ENCODE peak calls at places on chromosomes 16 and 17, in six cellular contexts. J, K, U, L, X and W are unnamed samples.

GRCh38 chr17:77468897-77469296 is 328.1 kb downstream of the SEC14L1 start:
- DNase-seq in L (no peak), X (no peak), K (no peak), U (no peak), J (no peak), W (no peak)

GRCh38 chr16:24729967-24730815 is 740 bp downstream of the TNRC6A start:
- DNase-seq in X (no peak), L (no peak), J (no peak), U (peak), K (no peak), W (peak)

GRCh38 chr17:49180303-49180702 is 30.1 kb downstream of the GNGT2 start:
- DNase-seq in L (no peak), U (peak), J (peak), X (peak), K (peak), W (peak)

GRCh38 chr16:5412721-5413120 is 315.1 kb upstream of the EEF2KMT start:
- DNase-seq in J (no peak), X (no peak), L (no peak), K (no peak), U (peak), W (no peak)

GRCh38 chr17:46139365-46140210 is 53.6 kb downstream of the KANSL1 start:
- DNase-seq in L (no peak), U (no peak), X (no peak), J (no peak), K (no peak), W (no peak)

GRCh38 chr17:77848257-77848656 is 110.2 kb upstream of the TNRC6C start:
- DNase-seq in L (no peak), U (no peak), X (no peak), K (no peak), J (no peak), W (no peak)

GRCh38 chr17:83054518-83055125 is 24.8 kb upstream of the METRNL start:
- DNase-seq in L (no peak), X (no peak), K (no peak), U (no peak), J (no peak), W (no peak)

GRCh38 chr17:145671-146541 is 8.5 kb downstream of the SCGB1C2 start:
- DNase-seq in L (no peak), K (no peak), U (no peak), X (no peak), J (no peak), W (no peak)

GRCh38 chr17:68391561-68392268 is 65.6 kb downstream of the WIPI1 start:
- DNase-seq in J (peak), X (no peak), U (no peak), L (no peak), K (no peak), W (no peak)

GRCh38 chr16:72858611-72859493 is 189.1 kb downstream of the ZFHX3 start:
- DNase-seq in K (no peak), U (peak), X (no peak), L (no peak), J (no peak), W (no peak)

GRCh38 chr16:75380870-75381269 is 52.4 kb downstream of the CFDP1 start:
- DNase-seq in U (no peak), K (no peak), J (no peak), X (no peak), L (no peak), W (no peak)

GRCh38 chr16:57600048-57600835 is 28.2 kb upstream of the ADGRG1 start:
- DNase-seq in J (peak), U (peak), X (peak), L (peak), K (no peak), W (peak)

GRCh38 chr17:39152134-39152884 is 872 bp upstream of the PLXDC1 start:
- DNase-seq in J (no peak), K (no peak), L (no peak), X (peak), U (peak), W (peak)

GRCh38 chr17:49217651-49218413 is 7.3 kb downstream of the ABI3 start:
- DNase-seq in X (no peak), K (peak), L (no peak), U (peak), J (no peak), W (no peak)

GRCh38 chr17:60231234-60231633 is 81.5 kb downstream of the CA4 start:
- DNase-seq in L (no peak), J (peak), K (no peak), U (peak), X (peak), W (peak)

GRCh38 chr16:59697236-59697635 is 963.1 kb upstream of the GOT2 start:
- DNase-seq in X (no peak), J (no peak), K (no peak), U (no peak), L (no peak), W (no peak)

GRCh38 chr16:27427538-27427937 is 25.6 kb downstream of the IL21R start:
- DNase-seq in U (no peak), K (no peak), X (no peak), L (no peak), J (no peak), W (no peak)

GRCh38 chr16:14043278-14043677 is 27.8 kb upstream of the MRTFB start:
- DNase-seq in J (no peak), X (no peak), K (no peak), L (no peak), U (no peak), W (no peak)

GRCh38 chr17:79174193-79174765 is 99.7 kb downstream of the ENGASE start:
- DNase-seq in J (no peak), X (no peak), K (no peak), L (no peak), U (no peak), W (no peak)

GRCh38 chr17:48478224-48479013 is 48.4 kb upstream of the SKAP1 start:
- DNase-seq in U (no peak), J (no peak), L (no peak), X (no peak), K (peak), W (no peak)

GRCh38 chr17:59093702-59094231 is 12.9 kb downstream of the TRIM37 start:
- DNase-seq in U (no peak), X (no peak), K (no peak), J (peak), L (no peak), W (peak)

GRCh38 chr17:44878627-44879221 is 20.5 kb downstream of the EFTUD2 start:
- DNase-seq in L (no peak), U (peak), K (no peak), J (peak), X (peak), W (peak)

GRCh38 chr17:78359216-78359935 is 501 bp downstream of the SOCS3 start:
- DNase-seq in U (peak), L (no peak), J (no peak), K (no peak), X (no peak), W (no peak)

GRCh38 chr17:37088913-37089312 is 140.2 kb downstream of the AATF start:
- DNase-seq in X (no peak), J (no peak), K (no peak), L (no peak), U (peak), W (peak)

GRCh38 chr16:20051147-20051546 is 22.5 kb downstream of the GPR139 start:
- DNase-seq in U (no peak), J (no peak), X (no peak), L (no peak), K (no peak), W (no peak)

GRCh38 chr16:23124315-23124714 is 24.9 kb downstream of the USP31 start:
- DNase-seq in X (no peak), L (no peak), U (no peak), K (no peak), J (no peak), W (no peak)

GRCh38 chr16:50695017-50696000 is 1.9 kb downstream of the NOD2 start:
- DNase-seq in L (no peak), K (no peak), U (no peak), J (no peak), X (no peak), W (no peak)
- TF ChIP-seq JUND in L (no peak), K (no peak), U (no peak), J (no peak), X (no peak), W (no peak)

DNA sequence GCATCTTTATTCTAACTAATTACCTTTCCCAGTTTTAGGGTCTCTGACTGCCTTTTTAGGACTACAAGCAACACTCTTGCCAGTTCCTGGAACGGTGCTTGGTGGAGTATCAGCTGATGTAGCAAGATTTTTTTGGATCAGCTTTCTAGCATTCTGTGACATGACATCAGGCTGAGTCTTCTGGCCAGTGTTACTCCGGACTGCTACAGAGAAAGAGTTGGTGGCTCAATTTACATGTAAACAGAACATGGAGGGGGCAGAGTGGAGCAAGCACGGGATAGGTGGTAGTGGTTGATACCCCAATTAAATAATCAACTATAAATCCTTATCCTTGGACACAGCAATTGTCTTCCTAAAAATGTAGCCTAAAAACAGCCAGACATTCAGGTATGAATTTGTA is 10.6 kb upstream of the ARL6IP1 start:
- DNase-seq in J (no peak), U (no peak), L (no peak), X (no peak), K (no peak), W (no peak)
- TF ChIP-seq JUND in J (no peak), U (no peak), L (no peak), X (no peak), K (no peak), W (no peak)

DNA sequence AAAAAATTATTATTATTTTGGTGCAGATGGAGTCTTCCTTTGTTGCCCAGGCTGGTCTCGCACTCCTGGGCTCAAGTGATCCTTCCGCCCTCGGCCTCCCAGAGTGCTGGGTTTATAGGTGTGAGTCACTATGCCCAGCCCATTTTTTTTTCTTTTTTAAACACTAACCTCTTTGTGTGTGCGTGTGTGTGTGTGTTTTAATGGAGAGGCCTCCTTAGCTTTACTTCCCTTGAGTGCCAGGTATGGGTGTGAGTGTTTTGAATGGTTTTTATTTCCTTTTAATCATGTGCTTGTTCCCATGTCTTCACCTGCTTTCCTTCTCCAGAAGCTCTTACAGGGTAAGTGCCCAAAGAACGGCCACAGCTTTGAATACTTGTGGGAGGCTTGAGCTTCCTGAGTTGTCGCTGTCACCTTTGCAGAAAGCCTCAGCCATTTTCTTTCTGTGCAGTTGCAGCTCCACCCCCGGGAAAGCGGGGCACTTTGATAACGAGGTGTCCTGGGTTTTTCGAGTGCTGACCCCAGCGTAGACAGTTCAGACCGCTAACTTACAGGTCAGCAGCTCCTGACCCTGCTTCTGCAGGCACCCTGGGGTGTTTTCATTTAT is 22.6 kb downstream of the AKAP1 start:
- DNase-seq in K (no peak), J (peak), X (peak), L (no peak), U (no peak), W (no peak)
- TF ChIP-seq JUND in K (no peak), J (no peak), X (peak), L (no peak), U (no peak), W (no peak)

GRCh38 chr17:2137342-2138098 is 82.6 kb downstream of the HIC1 start:
- DNase-seq in X (peak), K (peak), L (peak), U (no peak), J (no peak), W (no peak)
- TF ChIP-seq JUND in X (no peak), K (no peak), L (peak), U (no peak), J (no peak), W (no peak)